ENCODE peak calls at places on chromosomes 1 and 21, in ten cellular contexts. R is fibroblast of pulmonary artery; I is substantia nigra; P is iris pigment epithelial cell; W is cerebellar cortex; S is CD4-positive, alpha-beta T cell; O is adipocyte; H is colonic mucosa; G is heart left ventricle; Q is type B pancreatic cell. K is an unnamed sample.
A peak's percentile ranks its signal among the peaks of the same experiment; 100 is the strongest.

GRCh38 chr1:32626176-32626575 is 24.2 kb downstream of the ZBTB8OS start:
- DNase-seq in O (no peak), I (no peak), W (no peak), P (no peak), H (no peak), R (no peak), G (no peak), S (no peak), Q (no peak), K (no peak)

GRCh38 chr1:236568285-236568894 is 35.9 kb downstream of the HEATR1 start:
- DNase-seq in W (no peak), H (no peak), O (peak; percentile 68), G (no peak), S (no peak), R (peak; percentile 8), Q (no peak), I (no peak), P (peak; percentile 7), K (no peak)

GRCh38 chr21:28252923-28253322 is 739.8 kb downstream of the LTN1 start:
- DNase-seq in G (no peak), R (no peak), P (no peak), H (no peak), O (no peak), I (no peak), S (no peak), W (no peak), Q (no peak), K (no peak)

GRCh38 chr1:119290297-119290696 is 78.3 kb upstream of the HAO2 start:
- DNase-seq in H (no peak), Q (no peak), G (no peak), P (no peak), W (no peak), O (no peak), S (no peak), I (no peak), R (no peak), K (no peak)

GRCh38 chr1:37901191-37901892 is 42.0 kb upstream of the MTF1 start:
- DNase-seq in G (no peak), P (no peak), H (no peak), W (no peak), S (no peak), O (no peak), Q (no peak), R (no peak), I (no peak), K (no peak)

GRCh38 chr1:55071477-55071876 is 32.1 kb downstream of the PCSK9 start:
- DNase-seq in P (peak; percentile 79), Q (no peak), S (no peak), O (peak; percentile 69), R (peak; percentile 76), I (no peak), H (no peak), W (peak; percentile 86), G (no peak), K (no peak)

GRCh38 chr1:104760017-104760416 is 1010.3 kb downstream of the AMY1C start:
- DNase-seq in S (no peak), W (no peak), P (no peak), R (no peak), I (no peak), H (no peak), O (no peak), G (no peak), Q (no peak), K (no peak)

GRCh38 chr1:87331319-87332269 is 2.9 kb downstream of the LMO4 start:
- DNase-seq in G (peak; percentile 86), W (peak; percentile 21), H (peak; percentile 89), I (no peak), S (peak; percentile 71), P (peak; percentile 63), O (peak; percentile 78), Q (peak; percentile 89), R (peak; percentile 69), K (peak; percentile 85)

GRCh38 chr1:232877361-232877991 is 72.3 kb downstream of the MAP10 start:
- DNase-seq in R (no peak), H (no peak), I (no peak), P (no peak), Q (no peak), O (no peak), W (no peak), S (no peak), G (no peak), K (no peak)

GRCh38 chr21:27725916-27726315 is 759.0 kb upstream of the ADAMTS5 start:
- DNase-seq in R (no peak), Q (no peak), S (no peak), I (no peak), P (peak; percentile 33), H (no peak), G (no peak), W (no peak), O (no peak), K (no peak)

GRCh38 chr1:108038837-108039236 is 73.9 kb upstream of the VAV3 start:
- DNase-seq in W (no peak), P (no peak), H (no peak), O (no peak), Q (no peak), R (no peak), I (no peak), S (no peak), G (no peak), K (no peak)

GRCh38 chr1:219621047-219621786 is 8.3 kb upstream of the ZC3H11B start:
- DNase-seq in Q (no peak), W (no peak), P (no peak), G (peak; percentile 33), O (no peak), I (no peak), R (peak; percentile 7), H (no peak), S (no peak), K (no peak)

GRCh38 chr1:29700522-29700921 is 464.2 kb downstream of the PTPRU start:
- DNase-seq in W (no peak), O (no peak), G (no peak), Q (no peak), I (no peak), R (no peak), P (no peak), H (no peak), S (no peak), K (no peak)

GRCh38 chr1:43549921-43550597 is 19.4 kb downstream of the PTPRF start:
- DNase-seq in Q (peak; percentile 84), H (peak; percentile 92), O (no peak), P (no peak), G (peak; percentile 36), W (no peak), R (no peak), I (no peak), S (no peak), K (peak; percentile 60)

GRCh38 chr1:62462370-62462769 is 25.5 kb downstream of the USP1 start:
- DNase-seq in S (no peak), G (no peak), W (no peak), Q (no peak), R (no peak), O (no peak), H (no peak), I (no peak), P (peak; percentile 25), K (no peak)

GRCh38 chr1:45850017-45850416 is 46.6 kb downstream of the MAST2 start:
- DNase-seq in R (no peak), O (no peak), S (no peak), H (no peak), I (no peak), G (no peak), P (no peak), Q (no peak), W (no peak), K (no peak)

GRCh38 chr1:178574345-178574744 is 61.4 kb downstream of the TEX35 start:
- DNase-seq in O (no peak), W (no peak), S (no peak), R (no peak), P (no peak), H (peak; percentile 45), Q (no peak), I (no peak), G (no peak), K (no peak)

K was measured in left cardiac atrium.